ENCODE peak calls at places on chromosomes 1 and 21, in nine cellular contexts. One of them, this sample, is unnamed.

GRCh38 chr1:45545019-45545493 is 5.6 kb upstream of the AKR1A1 start:
- DNase-seq in hypothalamus: no peak
- DNase-seq in GM23248: no peak
- DNase-seq in stimulated activated CD4-positive, alpha-beta T cell treated with anti-CD3 and anti-CD28 coated beads, Interleukin-4, amount 100 ng/mL, for 24 hours: no peak
- DNase-seq in AG04449: no peak
- DNase-seq in AML-193: no peak
- DNase-seq in Peyer's patch: no peak
- DNase-seq in OCI-LY7: peak; percentile 24
- DNase-seq in activated T-cell treated with anti-CD3 and anti-CD28 coated beads, Interleukin-2, amount 50 U/mL, for 4 hours: no peak
- DNase-seq in this sample: no peak

GRCh38 chr21:16280731-16281130 is 550.9 kb downstream of the USP25 start:
- DNase-seq in hypothalamus: no peak
- DNase-seq in GM23248: peak; percentile 27
- DNase-seq in stimulated activated CD4-positive, alpha-beta T cell treated with anti-CD3 and anti-CD28 coated beads, Interleukin-4, amount 100 ng/mL, for 24 hours: no peak
- DNase-seq in AG04449: no peak
- DNase-seq in AML-193: no peak
- DNase-seq in Peyer's patch: no peak
- DNase-seq in OCI-LY7: no peak
- DNase-seq in activated T-cell treated with anti-CD3 and anti-CD28 coated beads, Interleukin-2, amount 50 U/mL, for 4 hours: no peak
- DNase-seq in this sample: no peak

GRCh38 chr1:12552951-12553921 is 64.8 kb downstream of the DHRS3 start:
- DNase-seq in hypothalamus: no peak
- DNase-seq in GM23248: no peak
- DNase-seq in stimulated activated CD4-positive, alpha-beta T cell treated with anti-CD3 and anti-CD28 coated beads, Interleukin-4, amount 100 ng/mL, for 24 hours: no peak
- DNase-seq in AG04449: no peak
- DNase-seq in AML-193: no peak
- DNase-seq in Peyer's patch: no peak
- DNase-seq in OCI-LY7: no peak
- DNase-seq in activated T-cell treated with anti-CD3 and anti-CD28 coated beads, Interleukin-2, amount 50 U/mL, for 4 hours: no peak
- DNase-seq in this sample: no peak

GRCh38 chr1:91679446-91679845 is 178.8 kb downstream of the CDC7 start:
- DNase-seq in hypothalamus: no peak
- DNase-seq in GM23248: no peak
- DNase-seq in stimulated activated CD4-positive, alpha-beta T cell treated with anti-CD3 and anti-CD28 coated beads, Interleukin-4, amount 100 ng/mL, for 24 hours: no peak
- DNase-seq in AG04449: no peak
- DNase-seq in AML-193: no peak
- DNase-seq in Peyer's patch: no peak
- DNase-seq in OCI-LY7: no peak
- DNase-seq in activated T-cell treated with anti-CD3 and anti-CD28 coated beads, Interleukin-2, amount 50 U/mL, for 4 hours: no peak
- DNase-seq in this sample: no peak

GRCh38 chr1:36781098-36781497 is 253.2 kb downstream of the GRIK3 start:
- DNase-seq in hypothalamus: no peak
- DNase-seq in GM23248: no peak
- DNase-seq in stimulated activated CD4-positive, alpha-beta T cell treated with anti-CD3 and anti-CD28 coated beads, Interleukin-4, amount 100 ng/mL, for 24 hours: no peak
- DNase-seq in AG04449: no peak
- DNase-seq in AML-193: no peak
- DNase-seq in Peyer's patch: no peak
- DNase-seq in OCI-LY7: no peak
- DNase-seq in activated T-cell treated with anti-CD3 and anti-CD28 coated beads, Interleukin-2, amount 50 U/mL, for 4 hours: no peak
- DNase-seq in this sample: no peak

GRCh38 chr1:41513388-41513745 is 28.9 kb upstream of the EDN2 start:
- DNase-seq in hypothalamus: no peak
- DNase-seq in GM23248: no peak
- DNase-seq in stimulated activated CD4-positive, alpha-beta T cell treated with anti-CD3 and anti-CD28 coated beads, Interleukin-4, amount 100 ng/mL, for 24 hours: no peak
- DNase-seq in AG04449: no peak
- DNase-seq in AML-193: no peak
- DNase-seq in Peyer's patch: no peak
- DNase-seq in OCI-LY7: no peak
- DNase-seq in activated T-cell treated with anti-CD3 and anti-CD28 coated beads, Interleukin-2, amount 50 U/mL, for 4 hours: no peak
- DNase-seq in this sample: no peak

GRCh38 chr21:44574457-44575306 is 1.2 kb downstream of the KRTAP10-4 start:
- DNase-seq in hypothalamus: no peak
- DNase-seq in GM23248: no peak
- DNase-seq in stimulated activated CD4-positive, alpha-beta T cell treated with anti-CD3 and anti-CD28 coated beads, Interleukin-4, amount 100 ng/mL, for 24 hours: no peak
- DNase-seq in AG04449: no peak
- DNase-seq in AML-193: no peak
- DNase-seq in Peyer's patch: peak; percentile 72
- DNase-seq in OCI-LY7: no peak
- DNase-seq in activated T-cell treated with anti-CD3 and anti-CD28 coated beads, Interleukin-2, amount 50 U/mL, for 4 hours: no peak
- DNase-seq in this sample: no peak

GRCh38 chr1:117210831-117211261 is at the start of gene VTCN1:
- DNase-seq in hypothalamus: no peak
- DNase-seq in GM23248: no peak
- DNase-seq in stimulated activated CD4-positive, alpha-beta T cell treated with anti-CD3 and anti-CD28 coated beads, Interleukin-4, amount 100 ng/mL, for 24 hours: no peak
- DNase-seq in AG04449: no peak
- DNase-seq in AML-193: no peak
- DNase-seq in Peyer's patch: peak; percentile 49
- DNase-seq in OCI-LY7: no peak
- DNase-seq in activated T-cell treated with anti-CD3 and anti-CD28 coated beads, Interleukin-2, amount 50 U/mL, for 4 hours: no peak
- DNase-seq in this sample: peak; percentile 42

GRCh38 chr1:217135569-217135915 is 412.3 kb upstream of the ESRRG start:
- DNase-seq in hypothalamus: no peak
- DNase-seq in GM23248: peak; percentile 14
- DNase-seq in stimulated activated CD4-positive, alpha-beta T cell treated with anti-CD3 and anti-CD28 coated beads, Interleukin-4, amount 100 ng/mL, for 24 hours: no peak
- DNase-seq in AG04449: no peak
- DNase-seq in AML-193: no peak
- DNase-seq in Peyer's patch: no peak
- DNase-seq in OCI-LY7: no peak
- DNase-seq in activated T-cell treated with anti-CD3 and anti-CD28 coated beads, Interleukin-2, amount 50 U/mL, for 4 hours: no peak
- DNase-seq in this sample: no peak

GRCh38 chr1:20357796-20358195 is 67.1 kb downstream of the VWA5B1 start:
- DNase-seq in hypothalamus: no peak
- DNase-seq in GM23248: no peak
- DNase-seq in stimulated activated CD4-positive, alpha-beta T cell treated with anti-CD3 and anti-CD28 coated beads, Interleukin-4, amount 100 ng/mL, for 24 hours: no peak
- DNase-seq in AG04449: no peak
- DNase-seq in AML-193: no peak
- DNase-seq in Peyer's patch: no peak
- DNase-seq in OCI-LY7: no peak
- DNase-seq in activated T-cell treated with anti-CD3 and anti-CD28 coated beads, Interleukin-2, amount 50 U/mL, for 4 hours: no peak
- DNase-seq in this sample: no peak

GRCh38 chr1:67724928-67725560 is 40.0 kb downstream of the GADD45A start:
- DNase-seq in hypothalamus: no peak
- DNase-seq in GM23248: peak; percentile 88
- DNase-seq in stimulated activated CD4-positive, alpha-beta T cell treated with anti-CD3 and anti-CD28 coated beads, Interleukin-4, amount 100 ng/mL, for 24 hours: no peak
- DNase-seq in AG04449: no peak
- DNase-seq in AML-193: no peak
- DNase-seq in Peyer's patch: peak; percentile 64
- DNase-seq in OCI-LY7: no peak
- DNase-seq in activated T-cell treated with anti-CD3 and anti-CD28 coated beads, Interleukin-2, amount 50 U/mL, for 4 hours: no peak
- DNase-seq in this sample: no peak

GRCh38 chr1:84347547-84348239 is 46.2 kb downstream of the SAMD13 start:
- DNase-seq in hypothalamus: no peak
- DNase-seq in GM23248: peak; percentile 52
- DNase-seq in stimulated activated CD4-positive, alpha-beta T cell treated with anti-CD3 and anti-CD28 coated beads, Interleukin-4, amount 100 ng/mL, for 24 hours: no peak
- DNase-seq in AG04449: no peak
- DNase-seq in AML-193: no peak
- DNase-seq in Peyer's patch: no peak
- DNase-seq in OCI-LY7: no peak
- DNase-seq in activated T-cell treated with anti-CD3 and anti-CD28 coated beads, Interleukin-2, amount 50 U/mL, for 4 hours: no peak
- DNase-seq in this sample: no peak

GRCh38 chr1:30617161-30617560 is 106.2 kb downstream of the MATN1 start:
- DNase-seq in hypothalamus: no peak
- DNase-seq in GM23248: no peak
- DNase-seq in stimulated activated CD4-positive, alpha-beta T cell treated with anti-CD3 and anti-CD28 coated beads, Interleukin-4, amount 100 ng/mL, for 24 hours: no peak
- DNase-seq in AG04449: no peak
- DNase-seq in AML-193: no peak
- DNase-seq in Peyer's patch: no peak
- DNase-seq in OCI-LY7: no peak
- DNase-seq in activated T-cell treated with anti-CD3 and anti-CD28 coated beads, Interleukin-2, amount 50 U/mL, for 4 hours: no peak
- DNase-seq in this sample: peak; percentile 63

GRCh38 chr1:15337656-15338402 is 71.9 kb upstream of the EFHD2 start:
- DNase-seq in hypothalamus: no peak
- DNase-seq in GM23248: peak; percentile 95
- DNase-seq in stimulated activated CD4-positive, alpha-beta T cell treated with anti-CD3 and anti-CD28 coated beads, Interleukin-4, amount 100 ng/mL, for 24 hours: no peak
- DNase-seq in AG04449: no peak
- DNase-seq in AML-193: no peak
- DNase-seq in Peyer's patch: no peak
- DNase-seq in OCI-LY7: no peak
- DNase-seq in activated T-cell treated with anti-CD3 and anti-CD28 coated beads, Interleukin-2, amount 50 U/mL, for 4 hours: no peak
- DNase-seq in this sample: no peak

GRCh38 chr1:67532452-67533216 is 102.4 kb upstream of the SERBP1 start:
- DNase-seq in hypothalamus: no peak
- DNase-seq in GM23248: peak; percentile 83
- DNase-seq in stimulated activated CD4-positive, alpha-beta T cell treated with anti-CD3 and anti-CD28 coated beads, Interleukin-4, amount 100 ng/mL, for 24 hours: no peak
- DNase-seq in AG04449: peak; percentile 67
- DNase-seq in AML-193: peak; percentile 30
- DNase-seq in Peyer's patch: peak; percentile 61
- DNase-seq in OCI-LY7: peak; percentile 73
- DNase-seq in activated T-cell treated with anti-CD3 and anti-CD28 coated beads, Interleukin-2, amount 50 U/mL, for 4 hours: no peak
- DNase-seq in this sample: peak; percentile 69

GRCh38 chr1:184745110-184745509 is 9.5 kb downstream of the EDEM3 start:
- DNase-seq in hypothalamus: no peak
- DNase-seq in GM23248: no peak
- DNase-seq in stimulated activated CD4-positive, alpha-beta T cell treated with anti-CD3 and anti-CD28 coated beads, Interleukin-4, amount 100 ng/mL, for 24 hours: no peak
- DNase-seq in AG04449: no peak
- DNase-seq in AML-193: no peak
- DNase-seq in Peyer's patch: no peak
- DNase-seq in OCI-LY7: no peak
- DNase-seq in activated T-cell treated with anti-CD3 and anti-CD28 coated beads, Interleukin-2, amount 50 U/mL, for 4 hours: no peak
- DNase-seq in this sample: no peak

GRCh38 chr1:244640917-244641316 is 12.0 kb upstream of the DESI2 start:
- DNase-seq in hypothalamus: no peak
- DNase-seq in GM23248: no peak
- DNase-seq in stimulated activated CD4-positive, alpha-beta T cell treated with anti-CD3 and anti-CD28 coated beads, Interleukin-4, amount 100 ng/mL, for 24 hours: no peak
- DNase-seq in AG04449: no peak
- DNase-seq in AML-193: no peak
- DNase-seq in Peyer's patch: no peak
- DNase-seq in OCI-LY7: no peak
- DNase-seq in activated T-cell treated with anti-CD3 and anti-CD28 coated beads, Interleukin-2, amount 50 U/mL, for 4 hours: no peak
- DNase-seq in this sample: no peak

GRCh38 chr1:52970149-52970548 is 43.1 kb downstream of the SCP2 start:
- DNase-seq in hypothalamus: no peak
- DNase-seq in GM23248: no peak
- DNase-seq in stimulated activated CD4-positive, alpha-beta T cell treated with anti-CD3 and anti-CD28 coated beads, Interleukin-4, amount 100 ng/mL, for 24 hours: no peak
- DNase-seq in AG04449: no peak
- DNase-seq in AML-193: no peak
- DNase-seq in Peyer's patch: no peak
- DNase-seq in OCI-LY7: peak; percentile 11
- DNase-seq in activated T-cell treated with anti-CD3 and anti-CD28 coated beads, Interleukin-2, amount 50 U/mL, for 4 hours: no peak
- DNase-seq in this sample: no peak

GRCh38 chr1:50333595-50333974 is 89.7 kb downstream of the DMRTA2 start:
- DNase-seq in hypothalamus: no peak
- DNase-seq in GM23248: peak; percentile 61
- DNase-seq in stimulated activated CD4-positive, alpha-beta T cell treated with anti-CD3 and anti-CD28 coated beads, Interleukin-4, amount 100 ng/mL, for 24 hours: peak; percentile 42
- DNase-seq in AG04449: no peak
- DNase-seq in AML-193: no peak
- DNase-seq in Peyer's patch: peak; percentile 60
- DNase-seq in OCI-LY7: peak; percentile 51
- DNase-seq in activated T-cell treated with anti-CD3 and anti-CD28 coated beads, Interleukin-2, amount 50 U/mL, for 4 hours: peak; percentile 29
- DNase-seq in this sample: no peak

GRCh38 chr1:111895017-111895416 is 94.5 kb downstream of the KCND3 start:
- DNase-seq in hypothalamus: no peak
- DNase-seq in GM23248: no peak
- DNase-seq in stimulated activated CD4-positive, alpha-beta T cell treated with anti-CD3 and anti-CD28 coated beads, Interleukin-4, amount 100 ng/mL, for 24 hours: no peak
- DNase-seq in AG04449: no peak
- DNase-seq in AML-193: no peak
- DNase-seq in Peyer's patch: no peak
- DNase-seq in OCI-LY7: no peak
- DNase-seq in activated T-cell treated with anti-CD3 and anti-CD28 coated beads, Interleukin-2, amount 50 U/mL, for 4 hours: no peak
- DNase-seq in this sample: no peak

GRCh38 chr1:53365405-53366063 is 37.7 kb upstream of the LRP8 start:
- DNase-seq in hypothalamus: no peak
- DNase-seq in GM23248: no peak
- DNase-seq in stimulated activated CD4-positive, alpha-beta T cell treated with anti-CD3 and anti-CD28 coated beads, Interleukin-4, amount 100 ng/mL, for 24 hours: no peak
- DNase-seq in AG04449: no peak
- DNase-seq in AML-193: no peak
- DNase-seq in Peyer's patch: peak; percentile 22
- DNase-seq in OCI-LY7: no peak
- DNase-seq in activated T-cell treated with anti-CD3 and anti-CD28 coated beads, Interleukin-2, amount 50 U/mL, for 4 hours: no peak
- DNase-seq in this sample: no peak

This sample was measured in keratinocyte.